ENCODE peak calls at places on chromosomes 6 and 20, in eight cellular contexts. A is GM23248, M is HepG2, T is hepatocyte, V is fibroblast of the conjunctiva, H is Ammon's horn, B is cardiac septum, W is dermis microvascular lymphatic vessel endothelial cell. D is an unnamed sample.
A peak's percentile ranks its signal among the peaks of the same experiment; 100 is the strongest.

GRCh38 chr6:168158980-168159349 is 80.0 kb upstream of the FRMD1 start:
- DNase-seq in A (no peak), W (no peak), M (no peak), V (no peak), H (no peak), T (no peak), B (no peak), D (no peak)

GRCh38 chr6:18507561-18507960 is 120.4 kb downstream of the RNF144B start:
- DNase-seq in W (no peak), A (peak; percentile 61), H (no peak), V (peak; percentile 32), M (no peak), B (no peak), T (no peak), D (no peak)

GRCh38 chr20:52342913-52343312 is 151.3 kb upstream of the ZFP64 start:
- DNase-seq in A (no peak), H (no peak), M (no peak), T (no peak), B (no peak), W (no peak), V (no peak), D (no peak)

GRCh38 chr20:30816182-30816645 is 441.2 kb upstream of the DEFB115 start:
- DNase-seq in H (no peak), T (no peak), M (no peak), A (peak; percentile 76), V (no peak), B (peak; percentile 81), W (no peak), D (no peak)

GRCh38 chr6:37501632-37502466 is 2.2 kb upstream of the CCDC167 start:
- DNase-seq in W (peak; percentile 22), M (no peak), H (no peak), V (no peak), B (no peak), T (no peak), A (no peak), D (no peak)

GRCh38 chr6:170296423-170296745 is 5.5 kb upstream of the DLL1 start:
- DNase-seq in V (no peak), W (no peak), H (no peak), A (no peak), B (no peak), M (no peak), T (no peak), D (no peak)

GRCh38 chr6:81384921-81385320 is 367.6 kb downstream of the TENT5A start:
- DNase-seq in A (peak; percentile 35), H (no peak), B (no peak), T (no peak), M (no peak), W (no peak), V (no peak), D (no peak)

GRCh38 chr6:70763754-70764153 is 96.1 kb downstream of the SMAP1 start:
- DNase-seq in W (no peak), H (no peak), V (no peak), T (no peak), A (peak; percentile 27), M (no peak), B (no peak), D (no peak)

GRCh38 chr6:29965873-29966601 is 23.7 kb downstream of the HLA-A start:
- DNase-seq in H (peak; percentile 79), T (peak; percentile 61), V (peak; percentile 29), W (peak; percentile 74), B (peak; percentile 96), A (peak; percentile 58), M (peak; percentile 95), D (peak; percentile 81)

D was measured in MG63.